ENCODE peak calls at places on chromosome 18, in nine cellular contexts. S is AML-193, D is AG04450, U is M059J, A is frontal cortex, E is thoracic aorta, W is GM18507, H is cardiac muscle cell, F is right atrium auricular region. Z is an unnamed sample.

GRCh38 chr18:75073654-75074053 is 135.3 kb downstream of the PTGR3 start:
- DNase-seq in S (no peak), D (no peak), U (no peak), A (no peak), E (no peak), W (no peak), H (no peak), F (no peak), Z (no peak)

GRCh38 chr18:27094621-27095020 is 90.5 kb downstream of the CHST9 start:
- DNase-seq in S (no peak), D (no peak), U (no peak), A (no peak), E (no peak), W (no peak), H (no peak), F (no peak), Z (no peak)

GRCh38 chr18:79525556-79526467 is 130.1 kb downstream of the NFATC1 start:
- DNase-seq in S (no peak), D (no peak), U (no peak), A (peak; percentile 76), E (no peak), W (no peak), H (peak; percentile 45), F (peak; percentile 70), Z (peak; percentile 47)

GRCh38 chr18:3885209-3885792 is 435.3 kb downstream of the TGIF1 start:
- DNase-seq in S (peak; percentile 49), D (no peak), U (no peak), A (no peak), E (no peak), W (no peak), H (no peak), F (no peak), Z (no peak)

GRCh38 chr18:10033038-10033437 is 119.2 kb downstream of the VAPA start:
- DNase-seq in S (no peak), D (no peak), U (no peak), A (no peak), E (no peak), W (no peak), H (no peak), F (no peak), Z (no peak)

GRCh38 chr18:49638891-49639557 is 77.2 kb downstream of the LIPG start:
- DNase-seq in S (no peak), D (no peak), U (no peak), A (no peak), E (no peak), W (no peak), H (no peak), F (no peak), Z (no peak)

GRCh38 chr18:24052053-24052452 is 37.5 kb downstream of the TTC39C start:
- DNase-seq in S (no peak), D (no peak), U (no peak), A (no peak), E (no peak), W (no peak), H (no peak), F (no peak), Z (no peak)

GRCh38 chr18:23230688-23231087 is 95.4 kb downstream of the CABLES1 start:
- DNase-seq in S (no peak), D (no peak), U (peak; percentile 25), A (no peak), E (no peak), W (no peak), H (no peak), F (peak; percentile 87), Z (no peak)

GRCh38 chr18:48735070-48735676 is 196.3 kb downstream of the CTIF start:
- DNase-seq in S (no peak), D (no peak), U (peak; percentile 62), A (no peak), E (no peak), W (no peak), H (no peak), F (no peak), Z (no peak)

GRCh38 chr18:40935423-40935822 is 1019.6 kb upstream of the PIK3C3 start:
- DNase-seq in S (peak; percentile 41), D (no peak), U (peak; percentile 36), A (no peak), E (no peak), W (no peak), H (peak; percentile 42), F (no peak), Z (peak; percentile 66)